ENCODE peak calls at places on chromosomes 13 and 19, in four cellular contexts. One of them, this sample, is unnamed.

GRCh38 chr13:51731759-51732158 is 72.2 kb downstream of the DHRS12 start:
- DNase-seq in body of pancreas: no peak
- DNase-seq in adrenal gland: no peak
- DNase-seq in mesenchymal stem cell: peak; percentile 62
- DNase-seq in this sample: peak; percentile 80

GRCh38 chr13:37747071-37747612 is 122.4 kb downstream of the TRPC4 start:
- DNase-seq in body of pancreas: no peak
- DNase-seq in mesenchymal stem cell: peak; percentile 65
- DNase-seq in adrenal gland: no peak
- DNase-seq in this sample: peak; percentile 67

GRCh38 chr19:49889687-49890348 is 6.9 kb downstream of the IL4I1 start:
- DNase-seq in body of pancreas: peak; percentile 66
- DNase-seq in mesenchymal stem cell: peak; percentile 60
- DNase-seq in adrenal gland: peak; percentile 88
- DNase-seq in this sample: peak; percentile 82

GRCh38 chr13:109231853-109232252 is 554.5 kb downstream of the IRS2 start:
- DNase-seq in body of pancreas: no peak
- DNase-seq in mesenchymal stem cell: no peak
- DNase-seq in adrenal gland: no peak
- DNase-seq in this sample: no peak

GRCh38 chr19:48746738-48747575 is at the start of gene IZUMO1:
- DNase-seq in adrenal gland: peak; percentile 85
- DNase-seq in mesenchymal stem cell: peak; percentile 97
- DNase-seq in body of pancreas: peak; percentile 82
- DNase-seq in this sample: peak; percentile 90

GRCh38 chr13:28337196-28338045 is 157.5 kb downstream of the FLT1 start:
- DNase-seq in adrenal gland: peak; percentile 12
- DNase-seq in mesenchymal stem cell: peak; percentile 77
- DNase-seq in body of pancreas: no peak
- DNase-seq in this sample: peak; percentile 81

GRCh38 chr13:86974995-86975328 is 696.2 kb upstream of the SLITRK5 start:
- DNase-seq in mesenchymal stem cell: no peak
- DNase-seq in body of pancreas: no peak
- DNase-seq in adrenal gland: no peak
- DNase-seq in this sample: no peak

GRCh38 chr19:8208119-8208709 is 956 bp upstream of the CERS4 start:
- DNase-seq in body of pancreas: no peak
- DNase-seq in mesenchymal stem cell: no peak
- DNase-seq in adrenal gland: no peak
- DNase-seq in this sample: no peak

GRCh38 chr13:24724714-24725113 is 39.3 kb upstream of the RNF17 start:
- DNase-seq in mesenchymal stem cell: no peak
- DNase-seq in body of pancreas: no peak
- DNase-seq in adrenal gland: no peak
- DNase-seq in this sample: no peak

GRCh38 chr19:51798958-51799310 is 4.0 kb downstream of the FPR3 start:
- DNase-seq in mesenchymal stem cell: no peak
- DNase-seq in adrenal gland: no peak
- DNase-seq in body of pancreas: no peak
- DNase-seq in this sample: no peak

GRCh38 chr19:41540041-41540695 is 35.8 kb upstream of the CEACAM21 start:
- DNase-seq in body of pancreas: no peak
- DNase-seq in mesenchymal stem cell: peak; percentile 49
- DNase-seq in adrenal gland: no peak
- DNase-seq in this sample: no peak

GRCh38 chr13:80363890-80364503 is 23.1 kb upstream of the SPRY2 start:
- DNase-seq in mesenchymal stem cell: peak; percentile 48
- DNase-seq in body of pancreas: no peak
- DNase-seq in adrenal gland: no peak
- DNase-seq in this sample: peak; percentile 67

GRCh38 chr19:39878398-39878797 is 32.2 kb upstream of the FBL start:
- DNase-seq in mesenchymal stem cell: no peak
- DNase-seq in body of pancreas: no peak
- DNase-seq in adrenal gland: no peak
- DNase-seq in this sample: no peak

GRCh38 chr19:42531313-42531712 is 3.0 kb upstream of the CEACAM1 start:
- DNase-seq in body of pancreas: no peak
- DNase-seq in adrenal gland: no peak
- DNase-seq in mesenchymal stem cell: no peak
- DNase-seq in this sample: no peak

GRCh38 chr19:32068805-32069204 is 276.6 kb upstream of the ZNF507 start:
- DNase-seq in mesenchymal stem cell: no peak
- DNase-seq in adrenal gland: no peak
- DNase-seq in body of pancreas: no peak
- DNase-seq in this sample: no peak

GRCh38 chr13:92172191-92172590 is 773.8 kb downstream of the GPC5 start:
- DNase-seq in mesenchymal stem cell: no peak
- DNase-seq in body of pancreas: no peak
- DNase-seq in adrenal gland: no peak
- DNase-seq in this sample: peak; percentile 0

GRCh38 chr13:99979453-99980200 is 2.0 kb upstream of the ZIC2 start:
- DNase-seq in mesenchymal stem cell: no peak
- DNase-seq in adrenal gland: no peak
- DNase-seq in body of pancreas: no peak
- DNase-seq in this sample: peak; percentile 29

GRCh38 chr19:6772028-6772865 is at the start of gene VAV1:
- DNase-seq in body of pancreas: no peak
- DNase-seq in adrenal gland: peak; percentile 49
- DNase-seq in mesenchymal stem cell: no peak
- DNase-seq in this sample: no peak

GRCh38 chr19:6041071-6041470 is 63.1 kb upstream of the RANBP3 start:
- DNase-seq in mesenchymal stem cell: no peak
- DNase-seq in adrenal gland: no peak
- DNase-seq in body of pancreas: no peak
- DNase-seq in this sample: no peak

GRCh38 chr19:33241530-33242101 is 16.0 kb upstream of the SLC7A10 start:
- DNase-seq in body of pancreas: peak; percentile 42
- DNase-seq in mesenchymal stem cell: no peak
- DNase-seq in adrenal gland: no peak
- DNase-seq in this sample: peak; percentile 83

DNA sequence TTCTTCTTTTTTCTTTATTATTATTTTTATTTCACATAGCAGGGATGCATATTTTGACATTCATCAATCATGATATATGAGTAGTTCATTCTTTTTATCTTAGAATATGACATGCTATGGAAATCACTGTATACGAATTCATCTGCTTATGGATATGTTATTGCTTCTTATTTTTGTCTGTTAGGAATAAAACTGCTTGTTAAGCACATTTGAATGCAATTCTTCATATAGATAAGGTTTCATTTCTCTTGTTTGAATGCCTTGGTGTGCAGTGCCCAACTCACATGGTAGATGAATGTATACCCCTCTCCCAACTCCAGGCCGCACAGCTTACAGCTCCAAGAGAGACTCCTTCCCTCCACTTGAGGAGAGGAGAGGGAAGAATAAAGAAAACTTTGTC is 11.3 kb downstream of the ZNF776 start:
- DNase-seq in adrenal gland: no peak
- DNase-seq in body of pancreas: no peak
- DNase-seq in mesenchymal stem cell: no peak
- DNase-seq in this sample: no peak
- H3K36me3 ChIP-seq in adrenal gland: peaks cover 30% of the 10 kb centered on the region
- H3K36me3 ChIP-seq in body of pancreas: peaks cover 25% of the 10 kb centered on the region
- H3K36me3 ChIP-seq in mesenchymal stem cell: peaks cover 37% of the 10 kb centered on the region
- H3K36me3 ChIP-seq in this sample: peaks cover 41% of the 10 kb centered on the region

DNA sequence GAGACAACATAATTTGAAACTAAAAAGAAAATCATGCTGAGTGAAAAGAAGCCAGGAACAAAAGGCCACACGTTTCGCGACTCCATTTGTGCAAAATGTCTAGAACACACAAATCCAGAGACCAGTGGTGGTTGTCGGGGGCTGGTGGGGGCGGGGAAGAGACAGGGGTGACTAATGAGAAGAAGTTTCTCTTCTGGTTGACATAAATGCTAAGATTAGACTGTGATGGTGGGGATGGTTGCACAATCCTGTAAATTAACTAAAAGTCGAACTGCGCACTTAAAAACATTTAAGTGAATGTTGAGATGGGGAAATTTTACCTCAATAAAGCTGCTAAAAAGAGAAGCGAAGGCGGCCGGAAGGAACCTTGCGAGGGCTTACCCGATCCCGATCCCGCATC is 7.1 kb downstream of the AKAP8 start:
- DNase-seq in mesenchymal stem cell: peak; percentile 15
- DNase-seq in body of pancreas: no peak
- DNase-seq in adrenal gland: no peak
- DNase-seq in this sample: no peak
- H3K36me3 ChIP-seq in mesenchymal stem cell: peaks cover 72% of the 10 kb centered on the region
- H3K36me3 ChIP-seq in body of pancreas: peaks cover 36% of the 10 kb centered on the region
- H3K36me3 ChIP-seq in adrenal gland: peaks cover 61% of the 10 kb centered on the region
- H3K36me3 ChIP-seq in this sample: peaks cover 23% of the 10 kb centered on the region

DNA sequence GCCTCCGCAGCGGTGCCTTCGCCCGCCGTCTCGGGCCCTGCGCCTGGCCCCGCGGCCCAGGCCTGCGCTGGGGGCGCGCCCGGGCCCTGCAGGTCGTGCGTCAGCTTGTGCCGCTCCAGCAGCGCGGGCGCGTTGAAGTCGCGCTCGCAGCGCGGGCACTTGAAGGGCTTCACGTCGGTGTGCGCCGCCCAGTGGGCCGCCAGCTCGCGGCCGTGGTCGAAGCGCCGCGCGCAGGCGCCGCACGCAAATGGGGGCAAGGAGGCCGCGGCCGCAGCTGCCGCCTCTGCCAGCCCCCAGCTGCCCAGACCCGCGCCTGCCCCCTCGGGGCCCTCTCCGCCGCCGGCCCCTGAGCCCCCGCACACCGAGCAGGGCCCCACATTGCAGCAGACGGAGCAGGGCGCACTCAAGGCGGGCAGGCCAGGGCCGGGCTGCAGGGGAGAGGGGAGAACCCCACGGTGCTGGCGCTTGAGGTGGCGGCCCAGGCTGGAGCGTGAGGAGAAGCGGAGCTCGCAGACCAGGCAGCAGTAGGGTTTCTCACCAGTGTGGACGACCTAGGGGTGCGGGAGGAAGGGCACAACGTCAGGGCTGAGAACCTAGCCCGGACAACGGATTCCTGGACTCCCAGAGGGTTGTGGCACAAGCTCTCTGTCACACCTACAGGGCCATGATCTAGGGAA is 6.1 kb downstream of the FIZ1 start:
- DNase-seq in adrenal gland: no peak
- DNase-seq in mesenchymal stem cell: no peak
- DNase-seq in body of pancreas: no peak
- DNase-seq in this sample: no peak
- H3K36me3 ChIP-seq in adrenal gland: peaks cover 19% of the 10 kb centered on the region
- H3K36me3 ChIP-seq in mesenchymal stem cell: peaks cover 60% of the 10 kb centered on the region
- H3K36me3 ChIP-seq in body of pancreas: peaks cover 5% of the 10 kb centered on the region
- H3K36me3 ChIP-seq in this sample: no peaks in the 10 kb centered on the region

GRCh38 chr19:46746281-46746965 is at the start of gene STRN4:
- DNase-seq in body of pancreas: no peak
- DNase-seq in mesenchymal stem cell: peak; percentile 46
- DNase-seq in adrenal gland: peak; percentile 44
- DNase-seq in this sample: peak; percentile 90

GRCh38 chr19:46745521-46746280 is at the start of gene FKRP:
- DNase-seq in adrenal gland: no peak
- DNase-seq in mesenchymal stem cell: peak; percentile 35
- DNase-seq in body of pancreas: no peak
- DNase-seq in this sample: peak; percentile 54

GRCh38 chr19:46748325-46749109 is 2.3 kb upstream of the STRN4 start:
- DNase-seq in body of pancreas: peak; percentile 71
- DNase-seq in adrenal gland: peak; percentile 83
- DNase-seq in mesenchymal stem cell: peak; percentile 79
- DNase-seq in this sample: peak; percentile 73

GRCh38 chr19:46744005-46744691 is 1.7 kb upstream of the FKRP start:
- DNase-seq in body of pancreas: no peak
- DNase-seq in mesenchymal stem cell: no peak
- DNase-seq in adrenal gland: no peak
- DNase-seq in this sample: peak; percentile 39

GRCh38 chr19:46745030-46745429 is 827 bp upstream of the FKRP start:
- DNase-seq in mesenchymal stem cell: no peak
- DNase-seq in body of pancreas: no peak
- DNase-seq in adrenal gland: no peak
- DNase-seq in this sample: peak; percentile 41
- H3K36me3 ChIP-seq in mesenchymal stem cell: peaks cover 22% of the 10 kb centered on the region
- H3K36me3 ChIP-seq in body of pancreas: no peaks in the 10 kb centered on the region
- H3K36me3 ChIP-seq in adrenal gland: peaks cover 6% of the 10 kb centered on the region
- H3K36me3 ChIP-seq in this sample: peaks cover 6% of the 10 kb centered on the region

DNA sequence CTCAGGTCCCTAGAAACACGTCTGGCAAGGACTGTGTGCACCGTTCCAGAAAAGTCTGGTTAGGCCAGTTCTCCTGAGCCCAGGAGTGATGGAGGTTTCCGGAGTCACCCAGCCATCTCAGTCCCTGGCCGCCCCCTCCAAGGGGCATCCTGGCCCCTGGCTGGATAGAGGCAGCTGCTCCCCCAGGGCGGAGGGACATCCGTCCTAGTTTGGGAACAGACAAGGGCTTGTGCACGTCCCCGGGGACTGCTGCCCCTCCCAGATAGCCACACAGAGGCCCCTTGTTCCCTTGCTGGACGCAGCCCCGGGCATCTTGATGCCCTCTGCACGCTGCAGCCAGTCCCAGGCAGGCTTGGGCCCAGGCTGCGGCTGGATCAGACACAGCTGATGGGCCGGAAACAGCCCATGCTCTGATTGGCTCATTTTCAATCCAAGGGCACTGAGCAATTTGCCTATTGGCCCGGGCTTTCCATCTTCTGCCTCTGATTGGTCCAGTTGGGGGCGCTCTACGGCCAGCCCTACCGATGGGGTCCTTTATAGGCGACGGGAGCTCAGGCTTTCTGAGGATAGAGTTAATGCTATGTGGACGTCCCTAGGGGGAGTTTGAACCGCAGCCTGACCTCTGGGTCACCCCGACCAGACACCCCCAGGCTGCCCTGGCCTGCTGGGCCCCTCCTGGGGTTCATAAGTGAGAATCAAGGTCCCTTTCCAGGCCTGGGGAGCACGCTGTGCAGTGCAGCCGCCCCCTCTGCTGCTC is 3.7 kb downstream of the S1PR2 start:
- DNase-seq in body of pancreas: no peak
- DNase-seq in adrenal gland: no peak
- DNase-seq in mesenchymal stem cell: no peak
- DNase-seq in this sample: peak; percentile 44
- H3K36me3 ChIP-seq in body of pancreas: no peaks in the 10 kb centered on the region
- H3K36me3 ChIP-seq in adrenal gland: no peaks in the 10 kb centered on the region
- H3K36me3 ChIP-seq in mesenchymal stem cell: peaks cover 15% of the 10 kb centered on the region
- H3K36me3 ChIP-seq in this sample: no peaks in the 10 kb centered on the region

DNA sequence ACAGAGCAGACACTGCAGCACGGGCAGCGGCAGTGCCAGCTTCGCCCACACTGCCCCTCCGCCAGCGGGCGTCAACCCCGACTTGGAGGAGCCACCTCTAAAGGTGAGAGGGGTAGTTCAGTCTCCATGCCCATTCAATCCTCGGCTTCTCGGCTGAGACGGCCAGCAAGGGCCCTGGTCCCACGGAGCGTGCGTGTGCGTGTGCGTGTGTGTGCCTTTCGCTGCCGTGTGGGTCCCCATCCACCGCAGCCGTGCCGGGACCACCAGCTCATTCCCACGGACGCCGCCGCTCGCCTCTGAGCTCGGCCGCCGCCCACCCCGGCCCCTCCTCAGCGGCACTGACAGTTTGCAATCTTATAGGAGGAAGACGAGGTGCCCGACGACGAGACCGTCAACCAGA is 55.5 kb upstream of the LDLR start:
- DNase-seq in mesenchymal stem cell: no peak
- DNase-seq in body of pancreas: no peak
- DNase-seq in adrenal gland: no peak
- DNase-seq in this sample: no peak
- H3K36me3 ChIP-seq in mesenchymal stem cell: peaks cover 93% of the 10 kb centered on the region
- H3K36me3 ChIP-seq in body of pancreas: peaks cover 35% of the 10 kb centered on the region
- H3K36me3 ChIP-seq in adrenal gland: peaks cover 79% of the 10 kb centered on the region
- H3K36me3 ChIP-seq in this sample: peaks cover 14% of the 10 kb centered on the region

This sample was measured in GM23248.